ENCODE peak calls at places on chromosome 15, in ten cellular contexts. One of them, this sample, is unnamed.

GRCh38 chr15:57158589-57158988 is 217.7 kb upstream of the CGNL1 start:
- DNase-seq in tibial nerve: no peak
- DNase-seq in foreskin fibroblast: peak
- DNase-seq in breast epithelium: no peak
- DNase-seq in upper lobe of right lung: no peak
- DNase-seq in K562: no peak
- DNase-seq in ascending aorta: no peak
- DNase-seq in SJSA1: no peak
- DNase-seq in HCT116: no peak
- DNase-seq in epithelial cell of esophagus: peak
- DNase-seq in this sample: peak

GRCh38 chr15:60352525-60352924 is 45.3 kb downstream of the ANXA2 start:
- DNase-seq in HCT116: no peak
- DNase-seq in breast epithelium: no peak
- DNase-seq in tibial nerve: no peak
- DNase-seq in K562: no peak
- DNase-seq in foreskin fibroblast: peak
- DNase-seq in upper lobe of right lung: no peak
- DNase-seq in ascending aorta: no peak
- DNase-seq in SJSA1: no peak
- DNase-seq in epithelial cell of esophagus: no peak
- DNase-seq in this sample: no peak

GRCh38 chr15:92810418-92811138 is 89.5 kb upstream of the CHD2 start:
- DNase-seq in K562: peak
- DNase-seq in foreskin fibroblast: peak
- DNase-seq in tibial nerve: peak
- DNase-seq in breast epithelium: no peak
- DNase-seq in epithelial cell of esophagus: peak
- DNase-seq in upper lobe of right lung: peak
- DNase-seq in HCT116: no peak
- DNase-seq in SJSA1: no peak
- DNase-seq in ascending aorta: no peak
- DNase-seq in this sample: peak

GRCh38 chr15:73081321-73081958 is 29.2 kb downstream of the NEO1 start:
- DNase-seq in SJSA1: no peak
- DNase-seq in epithelial cell of esophagus: peak
- DNase-seq in upper lobe of right lung: no peak
- DNase-seq in tibial nerve: peak
- DNase-seq in ascending aorta: no peak
- DNase-seq in HCT116: peak
- DNase-seq in breast epithelium: no peak
- DNase-seq in K562: peak
- DNase-seq in foreskin fibroblast: peak
- DNase-seq in this sample: peak

GRCh38 chr15:88636654-88637053 is 2.2 kb upstream of the ISG20 start:
- DNase-seq in tibial nerve: no peak
- DNase-seq in ascending aorta: no peak
- DNase-seq in epithelial cell of esophagus: peak
- DNase-seq in K562: no peak
- DNase-seq in upper lobe of right lung: no peak
- DNase-seq in SJSA1: no peak
- DNase-seq in foreskin fibroblast: no peak
- DNase-seq in HCT116: no peak
- DNase-seq in breast epithelium: no peak
- DNase-seq in this sample: no peak

GRCh38 chr15:80608688-80609087 is 86.4 kb upstream of the ABHD17C start:
- DNase-seq in upper lobe of right lung: no peak
- DNase-seq in SJSA1: no peak
- DNase-seq in breast epithelium: no peak
- DNase-seq in tibial nerve: no peak
- DNase-seq in epithelial cell of esophagus: peak
- DNase-seq in ascending aorta: no peak
- DNase-seq in K562: no peak
- DNase-seq in HCT116: no peak
- DNase-seq in foreskin fibroblast: no peak
- DNase-seq in this sample: no peak

GRCh38 chr15:20344601-20345400 is 196.8 kb downstream of the GOLGA6L6 start:
- DNase-seq in ascending aorta: peak
- DNase-seq in foreskin fibroblast: no peak
- DNase-seq in SJSA1: no peak
- DNase-seq in upper lobe of right lung: peak
- DNase-seq in K562: peak
- DNase-seq in breast epithelium: peak
- DNase-seq in tibial nerve: no peak
- DNase-seq in epithelial cell of esophagus: no peak
- DNase-seq in HCT116: no peak
- DNase-seq in this sample: no peak

GRCh38 chr15:94080416-94080815 is 150.9 kb upstream of the MCTP2 start:
- DNase-seq in ascending aorta: no peak
- DNase-seq in foreskin fibroblast: peak
- DNase-seq in SJSA1: peak
- DNase-seq in breast epithelium: no peak
- DNase-seq in K562: no peak
- DNase-seq in upper lobe of right lung: no peak
- DNase-seq in epithelial cell of esophagus: peak
- DNase-seq in HCT116: no peak
- DNase-seq in tibial nerve: peak
- DNase-seq in this sample: peak

GRCh38 chr15:98801234-98801561 is 152.9 kb downstream of the IGF1R start:
- DNase-seq in epithelial cell of esophagus: no peak
- DNase-seq in K562: no peak
- DNase-seq in ascending aorta: no peak
- DNase-seq in foreskin fibroblast: no peak
- DNase-seq in breast epithelium: no peak
- DNase-seq in tibial nerve: no peak
- DNase-seq in HCT116: no peak
- DNase-seq in upper lobe of right lung: no peak
- DNase-seq in SJSA1: no peak
- DNase-seq in this sample: no peak

GRCh38 chr15:39204031-39204430 is 376.8 kb upstream of the THBS1 start:
- DNase-seq in foreskin fibroblast: peak
- DNase-seq in upper lobe of right lung: no peak
- DNase-seq in tibial nerve: no peak
- DNase-seq in K562: no peak
- DNase-seq in breast epithelium: no peak
- DNase-seq in HCT116: no peak
- DNase-seq in epithelial cell of esophagus: peak
- DNase-seq in SJSA1: no peak
- DNase-seq in ascending aorta: no peak
- DNase-seq in this sample: peak

GRCh38 chr15:94237903-94238302 is 6.5 kb downstream of the MCTP2 start:
- DNase-seq in HCT116: no peak
- DNase-seq in foreskin fibroblast: no peak
- DNase-seq in epithelial cell of esophagus: peak
- DNase-seq in K562: no peak
- DNase-seq in upper lobe of right lung: no peak
- DNase-seq in ascending aorta: no peak
- DNase-seq in tibial nerve: no peak
- DNase-seq in SJSA1: no peak
- DNase-seq in breast epithelium: no peak
- DNase-seq in this sample: no peak

GRCh38 chr15:67178569-67179210 is 75.8 kb downstream of the AAGAB start:
- DNase-seq in tibial nerve: no peak
- DNase-seq in foreskin fibroblast: peak
- DNase-seq in SJSA1: peak
- DNase-seq in breast epithelium: no peak
- DNase-seq in K562: peak
- DNase-seq in HCT116: no peak
- DNase-seq in upper lobe of right lung: no peak
- DNase-seq in ascending aorta: no peak
- DNase-seq in epithelial cell of esophagus: peak
- DNase-seq in this sample: peak

GRCh38 chr15:23642413-23643044 is 5.1 kb downstream of the MAGEL2 start:
- DNase-seq in epithelial cell of esophagus: peak
- DNase-seq in upper lobe of right lung: peak
- DNase-seq in foreskin fibroblast: peak
- DNase-seq in tibial nerve: peak
- DNase-seq in breast epithelium: no peak
- DNase-seq in K562: peak
- DNase-seq in HCT116: peak
- DNase-seq in SJSA1: no peak
- DNase-seq in ascending aorta: no peak
- DNase-seq in this sample: peak
- H3K4me3 ChIP-seq in epithelial cell of esophagus: no peak
- H3K4me3 ChIP-seq in upper lobe of right lung: no peak
- H3K4me3 ChIP-seq in foreskin fibroblast: no peak
- H3K4me3 ChIP-seq in tibial nerve: no peak
- H3K4me3 ChIP-seq in breast epithelium: no peak
- H3K4me3 ChIP-seq in K562: no peak
- H3K4me3 ChIP-seq in HCT116: no peak
- H3K4me3 ChIP-seq in SJSA1: no peak
- H3K4me3 ChIP-seq in ascending aorta: no peak
- H3K4me3 ChIP-seq in this sample: no peak

DNA sequence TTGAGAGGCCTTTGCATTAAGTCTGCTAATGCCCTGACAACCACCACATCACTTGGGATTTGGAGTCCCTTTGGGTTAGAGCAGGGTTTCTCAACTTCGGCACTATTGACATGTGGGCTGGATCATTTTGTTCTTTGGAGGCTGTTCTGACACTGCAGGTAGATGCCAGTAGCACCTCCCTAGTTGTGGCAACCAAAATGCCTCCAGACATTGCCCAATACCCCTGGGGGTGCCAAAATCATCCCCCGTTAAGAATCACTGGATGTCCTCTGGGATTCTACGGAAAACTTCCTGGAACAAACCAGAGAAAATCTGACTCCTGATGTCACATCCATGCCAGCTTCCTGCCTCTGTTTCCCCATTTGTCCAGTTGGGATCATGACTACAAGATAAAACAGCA is 37.2 kb upstream of the BLM start:
- DNase-seq in tibial nerve: peak
- DNase-seq in ascending aorta: no peak
- DNase-seq in HCT116: no peak
- DNase-seq in foreskin fibroblast: no peak
- DNase-seq in SJSA1: no peak
- DNase-seq in breast epithelium: no peak
- DNase-seq in K562: no peak
- DNase-seq in upper lobe of right lung: no peak
- DNase-seq in epithelial cell of esophagus: no peak
- DNase-seq in this sample: no peak
- H3K4me3 ChIP-seq in tibial nerve: no peak
- H3K4me3 ChIP-seq in ascending aorta: no peak
- H3K4me3 ChIP-seq in HCT116: no peak
- H3K4me3 ChIP-seq in foreskin fibroblast: no peak
- H3K4me3 ChIP-seq in SJSA1: no peak
- H3K4me3 ChIP-seq in breast epithelium: no peak
- H3K4me3 ChIP-seq in K562: no peak
- H3K4me3 ChIP-seq in upper lobe of right lung: no peak
- H3K4me3 ChIP-seq in epithelial cell of esophagus: no peak
- H3K4me3 ChIP-seq in this sample: no peak

DNA sequence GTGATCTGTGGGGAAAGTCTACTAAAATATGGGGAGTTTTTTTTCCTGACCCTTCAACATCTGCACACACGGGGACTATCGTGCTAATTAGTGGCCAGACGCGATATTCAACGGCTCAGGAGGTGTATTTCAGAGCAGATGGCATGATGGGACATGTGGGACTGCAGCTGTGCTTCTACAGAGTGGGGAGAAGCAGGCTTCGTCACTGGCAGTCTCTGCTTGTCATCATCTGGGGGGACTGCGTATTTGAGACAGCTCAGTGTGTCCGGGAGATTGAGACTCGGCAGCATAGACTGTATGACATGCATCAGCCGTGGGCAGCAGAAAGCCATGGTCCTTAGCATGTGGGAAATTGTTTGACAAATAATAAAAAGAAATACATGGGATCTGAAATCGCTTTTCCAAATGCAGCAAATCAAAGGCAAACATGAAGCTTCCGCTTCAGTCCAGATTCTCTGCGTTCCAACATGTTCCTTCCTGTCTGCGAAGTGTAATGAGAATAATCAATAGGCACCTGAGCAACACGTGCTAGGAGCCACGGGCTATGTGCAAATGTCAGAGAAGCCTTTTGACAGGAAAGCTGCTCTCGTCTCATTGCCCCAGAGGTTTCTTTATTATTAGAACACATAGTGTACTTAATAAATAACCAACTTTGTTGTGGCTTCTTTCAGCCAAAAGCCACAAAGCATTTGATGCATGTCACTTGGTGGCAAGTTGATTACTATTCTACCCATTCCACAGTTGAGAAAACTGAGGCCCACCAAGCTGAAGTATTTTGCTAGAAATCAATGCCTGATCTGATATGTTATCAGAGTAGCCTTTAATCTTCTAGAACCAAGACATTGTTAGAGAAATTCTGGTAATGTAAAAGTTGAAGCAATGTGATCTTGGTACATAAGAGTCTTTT is 276.3 kb downstream of the RYR3 start:
- DNase-seq in tibial nerve: no peak
- DNase-seq in ascending aorta: no peak
- DNase-seq in epithelial cell of esophagus: peak
- DNase-seq in breast epithelium: no peak
- DNase-seq in K562: no peak
- DNase-seq in upper lobe of right lung: no peak
- DNase-seq in HCT116: no peak
- DNase-seq in SJSA1: no peak
- DNase-seq in foreskin fibroblast: no peak
- DNase-seq in this sample: no peak
- H3K4me3 ChIP-seq in tibial nerve: no peak
- H3K4me3 ChIP-seq in ascending aorta: no peak
- H3K4me3 ChIP-seq in epithelial cell of esophagus: no peak
- H3K4me3 ChIP-seq in breast epithelium: no peak
- H3K4me3 ChIP-seq in K562: no peak
- H3K4me3 ChIP-seq in upper lobe of right lung: no peak
- H3K4me3 ChIP-seq in HCT116: no peak
- H3K4me3 ChIP-seq in SJSA1: no peak
- H3K4me3 ChIP-seq in foreskin fibroblast: no peak
- H3K4me3 ChIP-seq in this sample: no peak

GRCh38 chr15:96321422-96322391 is 8.8 kb upstream of the NR2F2 start:
- DNase-seq in ascending aorta: no peak
- DNase-seq in upper lobe of right lung: peak
- DNase-seq in epithelial cell of esophagus: peak
- DNase-seq in SJSA1: no peak
- DNase-seq in HCT116: no peak
- DNase-seq in breast epithelium: no peak
- DNase-seq in K562: no peak
- DNase-seq in tibial nerve: peak
- DNase-seq in foreskin fibroblast: peak
- DNase-seq in this sample: peak

GRCh38 chr15:96323250-96324162 is 7.0 kb upstream of the NR2F2 start:
- DNase-seq in upper lobe of right lung: no peak
- DNase-seq in K562: no peak
- DNase-seq in ascending aorta: no peak
- DNase-seq in SJSA1: no peak
- DNase-seq in epithelial cell of esophagus: peak
- DNase-seq in breast epithelium: no peak
- DNase-seq in HCT116: no peak
- DNase-seq in tibial nerve: no peak
- DNase-seq in foreskin fibroblast: no peak
- DNase-seq in this sample: no peak

GRCh38 chr15:96322401-96323249 is 7.9 kb upstream of the NR2F2 start:
- DNase-seq in foreskin fibroblast: peak
- DNase-seq in tibial nerve: peak
- DNase-seq in breast epithelium: no peak
- DNase-seq in HCT116: no peak
- DNase-seq in SJSA1: no peak
- DNase-seq in epithelial cell of esophagus: peak
- DNase-seq in ascending aorta: no peak
- DNase-seq in upper lobe of right lung: no peak
- DNase-seq in K562: no peak
- DNase-seq in this sample: peak

GRCh38 chr15:96324192-96324895 is 6.2 kb upstream of the NR2F2 start:
- DNase-seq in K562: no peak
- DNase-seq in foreskin fibroblast: peak
- DNase-seq in epithelial cell of esophagus: peak
- DNase-seq in breast epithelium: no peak
- DNase-seq in SJSA1: no peak
- DNase-seq in tibial nerve: peak
- DNase-seq in HCT116: no peak
- DNase-seq in upper lobe of right lung: no peak
- DNase-seq in ascending aorta: no peak
- DNase-seq in this sample: peak

GRCh38 chr15:96320703-96321421 is 9.6 kb upstream of the NR2F2 start:
- DNase-seq in foreskin fibroblast: peak
- DNase-seq in ascending aorta: no peak
- DNase-seq in upper lobe of right lung: no peak
- DNase-seq in tibial nerve: no peak
- DNase-seq in SJSA1: no peak
- DNase-seq in breast epithelium: no peak
- DNase-seq in K562: no peak
- DNase-seq in HCT116: no peak
- DNase-seq in epithelial cell of esophagus: peak
- DNase-seq in this sample: no peak
- H3K4me3 ChIP-seq in foreskin fibroblast: peak
- H3K4me3 ChIP-seq in ascending aorta: peak
- H3K4me3 ChIP-seq in upper lobe of right lung: peak
- H3K4me3 ChIP-seq in tibial nerve: peak
- H3K4me3 ChIP-seq in SJSA1: no peak
- H3K4me3 ChIP-seq in breast epithelium: peak
- H3K4me3 ChIP-seq in K562: no peak
- H3K4me3 ChIP-seq in HCT116: no peak
- H3K4me3 ChIP-seq in epithelial cell of esophagus: peak
- H3K4me3 ChIP-seq in this sample: peak

This sample was measured in fibroblast of mammary gland.